ENCODE peak calls at places on chromosome 5, in five cellular contexts. S, R, E, W and U are unnamed samples.

GRCh38 chr5:58245479-58245845 is 214.4 kb downstream of the PLK2 start:
- DNase-seq in S (no peak), R (no peak), E (no peak), W (no peak), U (peak)

GRCh38 chr5:53603009-53603687 is 42.7 kb downstream of the NDUFS4 start:
- DNase-seq in S (no peak), R (no peak), E (no peak), W (no peak), U (no peak)

GRCh38 chr5:141947366-141947765 is 10.6 kb downstream of the PCDH12 start:
- DNase-seq in S (no peak), R (no peak), E (no peak), W (no peak), U (no peak)

GRCh38 chr5:123116063-123116462 is 27.0 kb downstream of the PRDM6 start:
- DNase-seq in S (no peak), R (no peak), E (no peak), W (no peak), U (no peak)

GRCh38 chr5:136133416-136134383 is 1.1 kb downstream of the SMAD5 start:
- DNase-seq in S (peak), R (no peak), E (peak), W (peak), U (no peak)

GRCh38 chr5:98066910-98067309 is 706.6 kb upstream of the RGMB start:
- DNase-seq in S (no peak), R (no peak), E (no peak), W (no peak), U (no peak)

GRCh38 chr5:56129288-56129687 is 103.8 kb downstream of the ANKRD55 start:
- DNase-seq in S (no peak), R (no peak), E (no peak), W (no peak), U (no peak)

GRCh38 chr5:181241393-181241975 is 2.2 kb downstream of the RACK1 start:
- DNase-seq in S (no peak), R (no peak), E (no peak), W (peak), U (no peak)

GRCh38 chr5:893711-894110 is 1.0 kb downstream of the TRIP13 start:
- DNase-seq in S (no peak), R (peak), E (peak), W (no peak), U (no peak)

GRCh38 chr5:5291357-5291756 is 131.1 kb upstream of the ICE1 start:
- DNase-seq in S (no peak), R (no peak), E (no peak), W (no peak), U (no peak)

GRCh38 chr5:39730011-39730410 is 305.2 kb upstream of the DAB2 start:
- DNase-seq in S (no peak), R (no peak), E (no peak), W (no peak), U (no peak)